ENCODE peak calls at places on chromosomes 1 and 21, in four cellular contexts. F is aorta, X is body of pancreas, Q is lung. L is an unnamed sample. For H3K4me1, the result is how much of the 10 kb centered on the place peaks cover.

GRCh38 chr1:186628910-186629309 is 51.3 kb downstream of the PTGS2 start:
- DNase-seq in X (no peak), Q (no peak), F (no peak), L (no peak)

GRCh38 chr1:175154595-175155472 is 37.7 kb downstream of the KIAA0040 start:
- DNase-seq in F (peak), Q (peak), X (peak), L (no peak)

GRCh38 chr1:193709607-193710006 is 523.2 kb upstream of the B3GALT2 start:
- DNase-seq in X (no peak), Q (no peak), F (no peak), L (no peak)

GRCh38 chr1:89839516-89839915 is 18.7 kb downstream of the LRRC8D start:
- DNase-seq in X (no peak), F (no peak), Q (no peak), L (no peak)

GRCh38 chr1:60903591-60903990 is 178.8 kb upstream of the NFIA start:
- DNase-seq in F (peak), Q (no peak), X (no peak), L (no peak)

GRCh38 chr21:21806711-21807597 is 808.7 kb downstream of the NCAM2 start:
- DNase-seq in F (no peak), X (no peak), Q (no peak), L (no peak)

GRCh38 chr1:166612886-166613285 is 226.4 kb upstream of the POGK start:
- DNase-seq in F (no peak), X (no peak), Q (no peak), L (no peak)

GRCh38 chr1:186782791-186783190 is 46.0 kb upstream of the PLA2G4A start:
- DNase-seq in Q (no peak), X (no peak), F (no peak), L (no peak)

GRCh38 chr1:214537219-214537618 is 14.2 kb downstream of the PTPN14 start:
- DNase-seq in X (no peak), Q (no peak), F (no peak), L (no peak)

GRCh38 chr21:33878824-33879223 is 36.8 kb downstream of the ATP5PO start:
- DNase-seq in Q (no peak), F (peak), X (no peak), L (no peak)

GRCh38 chr1:1540015-1540816 is at the start of gene TMEM240:
- DNase-seq in X (peak), F (peak), Q (peak), L (peak)

GRCh38 chr1:22888320-22889075 is 84.2 kb downstream of the LACTBL1 start:
- DNase-seq in Q (no peak), X (no peak), F (no peak), L (no peak)

GRCh38 chr1:93749894-93750301 is 68.3 kb upstream of the BCAR3 start:
- DNase-seq in X (no peak), Q (peak), F (no peak), L (no peak)

GRCh38 chr1:221087919-221088318 is 208.7 kb downstream of the HLX start:
- DNase-seq in Q (no peak), F (no peak), X (no peak), L (no peak)

GRCh38 chr1:9242338-9242969 is 7.9 kb downstream of the H6PD start:
- DNase-seq in F (peak), X (peak), Q (peak), L (no peak)

GRCh38 chr1:234518876-234519275 is 39.9 kb upstream of the TARBP1 start:
- DNase-seq in F (no peak), Q (no peak), X (no peak), L (no peak)

GRCh38 chr1:67741121-67741520 is 56.1 kb downstream of the GADD45A start:
- DNase-seq in X (peak), F (no peak), Q (no peak), L (no peak)

GRCh38 chr1:62687421-62687902 is 724 bp downstream of the DOCK7 start:
- DNase-seq in Q (peak), X (no peak), F (peak), L (no peak)

GRCh38 chr21:32351428-32351827 is 41.4 kb downstream of the URB1 start:
- DNase-seq in Q (no peak), F (no peak), X (no peak), L (no peak)

GRCh38 chr1:2108213-2108876 is 58.1 kb downstream of the PRKCZ start:
- DNase-seq in X (no peak), Q (no peak), F (peak), L (peak)

GRCh38 chr1:169326644-169327316 is 40.8 kb downstream of the NME7 start:
- DNase-seq in Q (no peak), X (no peak), F (no peak), L (no peak)

GRCh38 chr1:33434363-33434750 is 3.5 kb upstream of the PHC2 start:
- DNase-seq in Q (no peak), X (no peak), F (no peak), L (no peak)

GRCh38 chr1:33433509-33434362 is 2.8 kb upstream of the PHC2 start:
- DNase-seq in F (peak), X (peak), Q (peak), L (peak)

GRCh38 chr1:33438364-33439145 is 7.7 kb upstream of the PHC2 start:
- DNase-seq in Q (no peak), F (no peak), X (no peak), L (no peak)

GRCh38 chr1:33436557-33437296 is 5.8 kb upstream of the PHC2 start:
- DNase-seq in X (no peak), Q (no peak), F (no peak), L (no peak)

GRCh38 chr1:33435096-33435820 is 4.4 kb upstream of the PHC2 start:
- DNase-seq in F (no peak), Q (no peak), X (no peak), L (no peak)
- H3K27ac ChIP-seq in F (no peak), Q (peak), X (no peak), L (peak)

GRCh38 chr1:77282866-77283539 is 1.2 kb downstream of the AK5 start:
- DNase-seq in X (no peak), F (no peak), Q (no peak), L (no peak)
- H3K4me3 ChIP-seq in X (no peak), F (peak), Q (no peak), L (no peak)

GRCh38 chr1:30613188-30613587 is 110.2 kb downstream of the MATN1 start:
- DNase-seq in X (no peak), F (no peak), Q (no peak), L (no peak)

GRCh38 chr1:30615816-30616590 is 107.4 kb downstream of the MATN1 start:
- DNase-seq in X (no peak), Q (no peak), F (no peak), L (no peak)

GRCh38 chr1:30616759-30617158 is 106.6 kb downstream of the MATN1 start:
- DNase-seq in X (no peak), Q (no peak), F (no peak), L (no peak)

GRCh38 chr1:30617161-30617560 is 106.2 kb downstream of the MATN1 start:
- DNase-seq in X (no peak), Q (no peak), F (no peak), L (no peak)

GRCh38 chr1:30615076-30615795 is 108.1 kb downstream of the MATN1 start:
- DNase-seq in Q (no peak), X (no peak), F (no peak), L (no peak)
- H3K4me1 ChIP-seq in Q (under half), X (under half), F (under half), L (under half)

GRCh38 chr1:241424480-241424971 is 67.5 kb upstream of the RGS7 start:
- DNase-seq in X (no peak), F (no peak), Q (no peak), L (no peak)
- H3K27ac ChIP-seq in X (no peak), F (no peak), Q (no peak), L (no peak)

L was measured in RWPE2.